ENCODE peak calls at places on chromosomes 1 and 21, in six cellular contexts. F, K, V, B, R and E are unnamed samples.

GRCh38 chr1:38815903-38816627 is 43.5 kb downstream of the RRAGC start:
- DNase-seq in F (no peak), K (no peak), V (no peak), R (no peak), B (no peak), E (no peak)

GRCh38 chr1:75083848-75084514 is 50.2 kb upstream of the LHX8 start:
- DNase-seq in V (no peak), B (peak; percentile 20), F (no peak), R (no peak), K (no peak), E (no peak)

GRCh38 chr1:224615861-224616760 is at the start of gene CNIH3:
- DNase-seq in F (no peak), R (no peak), B (peak; percentile 55), V (peak; percentile 59), K (no peak), E (peak; percentile 53)

GRCh38 chr1:26771643-26772321 is 16.0 kb upstream of the PIGV start:
- DNase-seq in B (peak; percentile 98), V (no peak), R (no peak), F (no peak), K (peak; percentile 99), E (no peak)

GRCh38 chr1:157176016-157176415 is 37.8 kb upstream of the ETV3 start:
- DNase-seq in F (no peak), K (no peak), V (no peak), R (no peak), B (no peak), E (no peak)

GRCh38 chr1:66266756-66267155 is 267.2 kb upstream of the SGIP1 start:
- DNase-seq in V (no peak), K (no peak), R (no peak), B (no peak), F (no peak), E (peak; percentile 49)

GRCh38 chr21:26098758-26099157 is 71.8 kb downstream of the APP start:
- DNase-seq in B (no peak), F (no peak), R (no peak), V (no peak), K (no peak), E (no peak)

GRCh38 chr21:42666023-42666747 is 12.8 kb downstream of the PDE9A start:
- DNase-seq in R (no peak), B (no peak), K (no peak), V (no peak), F (no peak), E (no peak)